ENCODE peak calls at places on chromosome 19, in four cellular contexts. One of them, this sample, is unnamed.

GRCh38 chr19:13396256-13397080 is 109.8 kb downstream of the CACNA1A start:
- DNase-seq in CD8-positive, alpha-beta T cell: no peak
- DNase-seq in NCI-H1694: no peak
- DNase-seq in GM19239: no peak
- DNase-seq in this sample: peak

GRCh38 chr19:55526216-55527196 is 10.4 kb downstream of the SBK2 start:
- DNase-seq in CD8-positive, alpha-beta T cell: no peak
- DNase-seq in NCI-H1694: peak
- DNase-seq in GM19239: no peak
- DNase-seq in this sample: peak

GRCh38 chr19:8028951-8029491 is 23.5 kb upstream of the CCL25 start:
- DNase-seq in CD8-positive, alpha-beta T cell: no peak
- DNase-seq in NCI-H1694: no peak
- DNase-seq in GM19239: no peak
- DNase-seq in this sample: no peak

GRCh38 chr19:17616961-17617806 is 61.7 kb downstream of the COLGALT1 start:
- DNase-seq in CD8-positive, alpha-beta T cell: no peak
- DNase-seq in NCI-H1694: no peak
- DNase-seq in GM19239: no peak
- DNase-seq in this sample: no peak

GRCh38 chr19:46967578-46968018 is 52.0 kb upstream of the NPAS1 start:
- DNase-seq in CD8-positive, alpha-beta T cell: peak
- DNase-seq in NCI-H1694: no peak
- DNase-seq in GM19239: no peak
- DNase-seq in this sample: no peak

GRCh38 chr19:49873149-49873521 is 4.0 kb downstream of the AKT1S1 start:
- DNase-seq in CD8-positive, alpha-beta T cell: no peak
- DNase-seq in NCI-H1694: no peak
- DNase-seq in GM19239: no peak
- DNase-seq in this sample: no peak

GRCh38 chr19:57357406-57357805 is 5.9 kb upstream of the TRAPPC2B start:
- DNase-seq in CD8-positive, alpha-beta T cell: no peak
- DNase-seq in NCI-H1694: no peak
- DNase-seq in GM19239: no peak
- DNase-seq in this sample: no peak

GRCh38 chr19:9883231-9883758 is 48.2 kb downstream of the PIN1 start:
- DNase-seq in CD8-positive, alpha-beta T cell: no peak
- DNase-seq in NCI-H1694: peak
- DNase-seq in GM19239: no peak
- DNase-seq in this sample: peak

GRCh38 chr19:8069116-8069973 is 16.8 kb downstream of the CCL25 start:
- DNase-seq in CD8-positive, alpha-beta T cell: no peak
- DNase-seq in NCI-H1694: peak
- DNase-seq in GM19239: no peak
- DNase-seq in this sample: no peak

GRCh38 chr19:1055028-1055425 is 11.9 kb upstream of the ARHGAP45 start:
- DNase-seq in CD8-positive, alpha-beta T cell: no peak
- DNase-seq in NCI-H1694: no peak
- DNase-seq in GM19239: no peak
- DNase-seq in this sample: no peak

GRCh38 chr19:1811472-1811894 is 593 bp downstream of the ATP8B3 start:
- DNase-seq in CD8-positive, alpha-beta T cell: peak
- DNase-seq in NCI-H1694: no peak
- DNase-seq in GM19239: no peak
- DNase-seq in this sample: no peak

GRCh38 chr19:19540707-19541515 is 2.8 kb downstream of the CILP2 start:
- DNase-seq in CD8-positive, alpha-beta T cell: peak
- DNase-seq in NCI-H1694: no peak
- DNase-seq in GM19239: peak
- DNase-seq in this sample: no peak

GRCh38 chr19:3389876-3390361 is 23.5 kb downstream of the NFIC start:
- DNase-seq in CD8-positive, alpha-beta T cell: no peak
- DNase-seq in NCI-H1694: no peak
- DNase-seq in GM19239: no peak
- DNase-seq in this sample: no peak

GRCh38 chr19:1076951-1077350 is 10.0 kb downstream of the ARHGAP45 start:
- DNase-seq in CD8-positive, alpha-beta T cell: peak
- DNase-seq in NCI-H1694: no peak
- DNase-seq in GM19239: peak
- DNase-seq in this sample: peak

GRCh38 chr19:42069619-42070293 is at the start of gene GRIK5:
- DNase-seq in CD8-positive, alpha-beta T cell: no peak
- DNase-seq in NCI-H1694: no peak
- DNase-seq in GM19239: no peak
- DNase-seq in this sample: no peak

GRCh38 chr19:6378036-6378435 is 2.3 kb upstream of the PSPN start:
- DNase-seq in CD8-positive, alpha-beta T cell: no peak
- DNase-seq in NCI-H1694: no peak
- DNase-seq in GM19239: no peak
- DNase-seq in this sample: no peak

GRCh38 chr19:18274303-18274775 is at the start of gene IQCN:
- DNase-seq in CD8-positive, alpha-beta T cell: peak
- DNase-seq in NCI-H1694: no peak
- DNase-seq in GM19239: no peak
- DNase-seq in this sample: no peak

GRCh38 chr19:50325310-50326100 is 3.7 kb downstream of the KCNC3 start:
- DNase-seq in CD8-positive, alpha-beta T cell: peak
- DNase-seq in NCI-H1694: peak
- DNase-seq in GM19239: peak
- DNase-seq in this sample: peak

GRCh38 chr19:28305513-28305912 is 907.4 kb downstream of the UQCRFS1 start:
- DNase-seq in CD8-positive, alpha-beta T cell: no peak
- DNase-seq in NCI-H1694: no peak
- DNase-seq in GM19239: no peak
- DNase-seq in this sample: no peak

GRCh38 chr19:4695224-4695731 is 25.1 kb upstream of the MYDGF start:
- DNase-seq in CD8-positive, alpha-beta T cell: no peak
- DNase-seq in NCI-H1694: no peak
- DNase-seq in GM19239: no peak
- DNase-seq in this sample: peak

GRCh38 chr19:29520390-29520789 is 5.4 kb upstream of the VSTM2B start:
- DNase-seq in CD8-positive, alpha-beta T cell: no peak
- DNase-seq in NCI-H1694: no peak
- DNase-seq in GM19239: no peak
- DNase-seq in this sample: no peak

GRCh38 chr19:7869910-7870511 is 4.2 kb downstream of the PRR36 start:
- DNase-seq in CD8-positive, alpha-beta T cell: peak
- DNase-seq in NCI-H1694: no peak
- DNase-seq in GM19239: no peak
- DNase-seq in this sample: peak

GRCh38 chr19:57171551-57172081 is 4.3 kb upstream of the DUXA start:
- DNase-seq in CD8-positive, alpha-beta T cell: peak
- DNase-seq in NCI-H1694: no peak
- DNase-seq in GM19239: peak
- DNase-seq in this sample: no peak